ENCODE peak calls at places on chromosomes 13 and 19, in six cellular contexts. One of them, this sample, is unnamed.

GRCh38 chr19:32896516-32897214 is 27.1 kb upstream of the SLC7A9 start:
- DNase-seq in smooth muscle cell of the brain vasculature: no peak
- DNase-seq in tibial artery: no peak
- DNase-seq in heart right ventricle: no peak
- DNase-seq in iris pigment epithelial cell: peak
- DNase-seq in activated CD4-positive, alpha-beta T cell treated with anti-CD3 and anti-CD28 coated beads, Interleukin-2, amount 50 U/mL, for 24 hours: no peak
- DNase-seq in this sample: no peak

GRCh38 chr13:65943711-65944110 is 1286.4 kb downstream of the PCDH9 start:
- DNase-seq in smooth muscle cell of the brain vasculature: no peak
- DNase-seq in tibial artery: no peak
- DNase-seq in heart right ventricle: no peak
- DNase-seq in iris pigment epithelial cell: peak
- DNase-seq in activated CD4-positive, alpha-beta T cell treated with anti-CD3 and anti-CD28 coated beads, Interleukin-2, amount 50 U/mL, for 24 hours: no peak
- DNase-seq in this sample: no peak

GRCh38 chr19:46404039-46404883 is 9.1 kb downstream of the CCDC8 start:
- DNase-seq in smooth muscle cell of the brain vasculature: no peak
- DNase-seq in tibial artery: peak
- DNase-seq in heart right ventricle: peak
- DNase-seq in iris pigment epithelial cell: no peak
- DNase-seq in activated CD4-positive, alpha-beta T cell treated with anti-CD3 and anti-CD28 coated beads, Interleukin-2, amount 50 U/mL, for 24 hours: no peak
- DNase-seq in this sample: peak

GRCh38 chr19:41753936-41754529 is 1.3 kb upstream of the CEACAM6 start:
- DNase-seq in smooth muscle cell of the brain vasculature: no peak
- DNase-seq in tibial artery: peak
- DNase-seq in heart right ventricle: peak
- DNase-seq in iris pigment epithelial cell: peak
- DNase-seq in activated CD4-positive, alpha-beta T cell treated with anti-CD3 and anti-CD28 coated beads, Interleukin-2, amount 50 U/mL, for 24 hours: peak
- DNase-seq in this sample: no peak

GRCh38 chr19:39518458-39518857 is 3.5 kb downstream of the SELENOV start:
- DNase-seq in smooth muscle cell of the brain vasculature: no peak
- DNase-seq in tibial artery: no peak
- DNase-seq in heart right ventricle: no peak
- DNase-seq in iris pigment epithelial cell: no peak
- DNase-seq in activated CD4-positive, alpha-beta T cell treated with anti-CD3 and anti-CD28 coated beads, Interleukin-2, amount 50 U/mL, for 24 hours: no peak
- DNase-seq in this sample: no peak

GRCh38 chr13:98103942-98104880 is 38.7 kb upstream of the FARP1 start:
- DNase-seq in smooth muscle cell of the brain vasculature: no peak
- DNase-seq in tibial artery: no peak
- DNase-seq in heart right ventricle: no peak
- DNase-seq in iris pigment epithelial cell: no peak
- DNase-seq in activated CD4-positive, alpha-beta T cell treated with anti-CD3 and anti-CD28 coated beads, Interleukin-2, amount 50 U/mL, for 24 hours: no peak
- DNase-seq in this sample: no peak

GRCh38 chr13:59746291-59746962 is 417.3 kb downstream of the DIAPH3 start:
- DNase-seq in smooth muscle cell of the brain vasculature: no peak
- DNase-seq in tibial artery: no peak
- DNase-seq in heart right ventricle: no peak
- DNase-seq in iris pigment epithelial cell: peak
- DNase-seq in activated CD4-positive, alpha-beta T cell treated with anti-CD3 and anti-CD28 coated beads, Interleukin-2, amount 50 U/mL, for 24 hours: no peak
- DNase-seq in this sample: no peak

GRCh38 chr19:18203408-18203862 is 407 bp downstream of the RAB3A start:
- DNase-seq in smooth muscle cell of the brain vasculature: no peak
- DNase-seq in tibial artery: peak
- DNase-seq in heart right ventricle: peak
- DNase-seq in iris pigment epithelial cell: peak
- DNase-seq in activated CD4-positive, alpha-beta T cell treated with anti-CD3 and anti-CD28 coated beads, Interleukin-2, amount 50 U/mL, for 24 hours: no peak
- DNase-seq in this sample: peak

GRCh38 chr19:43625918-43626579 is 6.6 kb upstream of the ZNF428 start:
- DNase-seq in smooth muscle cell of the brain vasculature: no peak
- DNase-seq in tibial artery: no peak
- DNase-seq in heart right ventricle: no peak
- DNase-seq in iris pigment epithelial cell: no peak
- DNase-seq in activated CD4-positive, alpha-beta T cell treated with anti-CD3 and anti-CD28 coated beads, Interleukin-2, amount 50 U/mL, for 24 hours: no peak
- DNase-seq in this sample: peak

GRCh38 chr19:11191273-11191755 is 6.0 kb downstream of the KANK2 start:
- DNase-seq in smooth muscle cell of the brain vasculature: no peak
- DNase-seq in tibial artery: peak
- DNase-seq in heart right ventricle: peak
- DNase-seq in iris pigment epithelial cell: peak
- DNase-seq in activated CD4-positive, alpha-beta T cell treated with anti-CD3 and anti-CD28 coated beads, Interleukin-2, amount 50 U/mL, for 24 hours: no peak
- DNase-seq in this sample: no peak

GRCh38 chr13:41765813-41766212 is 195.1 kb downstream of the VWA8 start:
- DNase-seq in smooth muscle cell of the brain vasculature: no peak
- DNase-seq in tibial artery: no peak
- DNase-seq in heart right ventricle: no peak
- DNase-seq in iris pigment epithelial cell: peak
- DNase-seq in activated CD4-positive, alpha-beta T cell treated with anti-CD3 and anti-CD28 coated beads, Interleukin-2, amount 50 U/mL, for 24 hours: no peak
- DNase-seq in this sample: no peak

GRCh38 chr19:44640518-44640917 is 3.2 kb upstream of the PVR start:
- DNase-seq in smooth muscle cell of the brain vasculature: no peak
- DNase-seq in tibial artery: no peak
- DNase-seq in heart right ventricle: no peak
- DNase-seq in iris pigment epithelial cell: peak
- DNase-seq in activated CD4-positive, alpha-beta T cell treated with anti-CD3 and anti-CD28 coated beads, Interleukin-2, amount 50 U/mL, for 24 hours: no peak
- DNase-seq in this sample: no peak

GRCh38 chr19:49845433-49845832 is 5.5 kb upstream of the PTOV1 start:
- DNase-seq in smooth muscle cell of the brain vasculature: no peak
- DNase-seq in tibial artery: no peak
- DNase-seq in heart right ventricle: no peak
- DNase-seq in iris pigment epithelial cell: no peak
- DNase-seq in activated CD4-positive, alpha-beta T cell treated with anti-CD3 and anti-CD28 coated beads, Interleukin-2, amount 50 U/mL, for 24 hours: no peak
- DNase-seq in this sample: no peak

GRCh38 chr13:48412881-48413351 is at the start of gene LPAR6:
- DNase-seq in smooth muscle cell of the brain vasculature: peak
- DNase-seq in tibial artery: no peak
- DNase-seq in heart right ventricle: peak
- DNase-seq in iris pigment epithelial cell: peak
- DNase-seq in activated CD4-positive, alpha-beta T cell treated with anti-CD3 and anti-CD28 coated beads, Interleukin-2, amount 50 U/mL, for 24 hours: no peak
- DNase-seq in this sample: no peak

GRCh38 chr13:37777676-37778075 is 91.9 kb downstream of the TRPC4 start:
- DNase-seq in smooth muscle cell of the brain vasculature: no peak
- DNase-seq in tibial artery: no peak
- DNase-seq in heart right ventricle: no peak
- DNase-seq in iris pigment epithelial cell: no peak
- DNase-seq in activated CD4-positive, alpha-beta T cell treated with anti-CD3 and anti-CD28 coated beads, Interleukin-2, amount 50 U/mL, for 24 hours: no peak
- DNase-seq in this sample: no peak

GRCh38 chr19:3366104-3366760 is at the start of gene NFIC:
- DNase-seq in smooth muscle cell of the brain vasculature: no peak
- DNase-seq in tibial artery: peak
- DNase-seq in heart right ventricle: peak
- DNase-seq in iris pigment epithelial cell: peak
- DNase-seq in activated CD4-positive, alpha-beta T cell treated with anti-CD3 and anti-CD28 coated beads, Interleukin-2, amount 50 U/mL, for 24 hours: no peak
- DNase-seq in this sample: peak

GRCh38 chr13:109642358-109642757 is 144.0 kb downstream of the IRS2 start:
- DNase-seq in smooth muscle cell of the brain vasculature: no peak
- DNase-seq in tibial artery: no peak
- DNase-seq in heart right ventricle: no peak
- DNase-seq in iris pigment epithelial cell: no peak
- DNase-seq in activated CD4-positive, alpha-beta T cell treated with anti-CD3 and anti-CD28 coated beads, Interleukin-2, amount 50 U/mL, for 24 hours: no peak
- DNase-seq in this sample: no peak

GRCh38 chr19:56834564-56835375 is 5.8 kb downstream of the PEG3 start:
- DNase-seq in smooth muscle cell of the brain vasculature: no peak
- DNase-seq in tibial artery: no peak
- DNase-seq in heart right ventricle: no peak
- DNase-seq in iris pigment epithelial cell: no peak
- DNase-seq in activated CD4-positive, alpha-beta T cell treated with anti-CD3 and anti-CD28 coated beads, Interleukin-2, amount 50 U/mL, for 24 hours: no peak
- DNase-seq in this sample: no peak

GRCh38 chr13:57438072-57438471 is 193.5 kb upstream of the PCDH17 start:
- DNase-seq in smooth muscle cell of the brain vasculature: no peak
- DNase-seq in tibial artery: no peak
- DNase-seq in heart right ventricle: no peak
- DNase-seq in iris pigment epithelial cell: no peak
- DNase-seq in activated CD4-positive, alpha-beta T cell treated with anti-CD3 and anti-CD28 coated beads, Interleukin-2, amount 50 U/mL, for 24 hours: no peak
- DNase-seq in this sample: no peak

GRCh38 chr13:24153979-24154378 is 6.5 kb upstream of the SPATA13 start:
- DNase-seq in smooth muscle cell of the brain vasculature: no peak
- DNase-seq in tibial artery: no peak
- DNase-seq in heart right ventricle: no peak
- DNase-seq in iris pigment epithelial cell: no peak
- DNase-seq in activated CD4-positive, alpha-beta T cell treated with anti-CD3 and anti-CD28 coated beads, Interleukin-2, amount 50 U/mL, for 24 hours: no peak
- DNase-seq in this sample: no peak

GRCh38 chr13:43469791-43470190 is 317.0 kb downstream of the ENOX1 start:
- DNase-seq in smooth muscle cell of the brain vasculature: peak
- DNase-seq in tibial artery: no peak
- DNase-seq in heart right ventricle: no peak
- DNase-seq in iris pigment epithelial cell: peak
- DNase-seq in activated CD4-positive, alpha-beta T cell treated with anti-CD3 and anti-CD28 coated beads, Interleukin-2, amount 50 U/mL, for 24 hours: no peak
- DNase-seq in this sample: no peak

GRCh38 chr19:48844472-48844871 is 8.2 kb upstream of the HSD17B14 start:
- DNase-seq in smooth muscle cell of the brain vasculature: no peak
- DNase-seq in tibial artery: no peak
- DNase-seq in heart right ventricle: no peak
- DNase-seq in iris pigment epithelial cell: peak
- DNase-seq in activated CD4-positive, alpha-beta T cell treated with anti-CD3 and anti-CD28 coated beads, Interleukin-2, amount 50 U/mL, for 24 hours: no peak
- DNase-seq in this sample: no peak

GRCh38 chr19:49679832-49680472 is 2.9 kb downstream of the PRMT1 start:
- DNase-seq in smooth muscle cell of the brain vasculature: no peak
- DNase-seq in tibial artery: no peak
- DNase-seq in heart right ventricle: no peak
- DNase-seq in iris pigment epithelial cell: no peak
- DNase-seq in activated CD4-positive, alpha-beta T cell treated with anti-CD3 and anti-CD28 coated beads, Interleukin-2, amount 50 U/mL, for 24 hours: no peak
- DNase-seq in this sample: peak

GRCh38 chr19:51079486-51080110 is 3.1 kb downstream of the KLK14 start:
- DNase-seq in smooth muscle cell of the brain vasculature: no peak
- DNase-seq in tibial artery: no peak
- DNase-seq in heart right ventricle: peak
- DNase-seq in iris pigment epithelial cell: no peak
- DNase-seq in activated CD4-positive, alpha-beta T cell treated with anti-CD3 and anti-CD28 coated beads, Interleukin-2, amount 50 U/mL, for 24 hours: no peak
- DNase-seq in this sample: peak

GRCh38 chr13:112124100-112124499 is 57.2 kb downstream of the SOX1 start:
- DNase-seq in smooth muscle cell of the brain vasculature: no peak
- DNase-seq in tibial artery: no peak
- DNase-seq in heart right ventricle: no peak
- DNase-seq in iris pigment epithelial cell: no peak
- DNase-seq in activated CD4-positive, alpha-beta T cell treated with anti-CD3 and anti-CD28 coated beads, Interleukin-2, amount 50 U/mL, for 24 hours: no peak
- DNase-seq in this sample: no peak

GRCh38 chr19:34209726-34210125 is 37.4 kb downstream of the LSM14A start:
- DNase-seq in smooth muscle cell of the brain vasculature: no peak
- DNase-seq in tibial artery: no peak
- DNase-seq in heart right ventricle: no peak
- DNase-seq in iris pigment epithelial cell: no peak
- DNase-seq in activated CD4-positive, alpha-beta T cell treated with anti-CD3 and anti-CD28 coated beads, Interleukin-2, amount 50 U/mL, for 24 hours: no peak
- DNase-seq in this sample: no peak

GRCh38 chr13:72255908-72256307 is 388.9 kb upstream of the DACH1 start:
- DNase-seq in smooth muscle cell of the brain vasculature: no peak
- DNase-seq in tibial artery: no peak
- DNase-seq in heart right ventricle: no peak
- DNase-seq in iris pigment epithelial cell: peak
- DNase-seq in activated CD4-positive, alpha-beta T cell treated with anti-CD3 and anti-CD28 coated beads, Interleukin-2, amount 50 U/mL, for 24 hours: no peak
- DNase-seq in this sample: no peak

GRCh38 chr13:44738463-44738862 is 162.3 kb upstream of the TSC22D1 start:
- DNase-seq in smooth muscle cell of the brain vasculature: no peak
- DNase-seq in tibial artery: no peak
- DNase-seq in heart right ventricle: no peak
- DNase-seq in iris pigment epithelial cell: no peak
- DNase-seq in activated CD4-positive, alpha-beta T cell treated with anti-CD3 and anti-CD28 coated beads, Interleukin-2, amount 50 U/mL, for 24 hours: no peak
- DNase-seq in this sample: no peak

This sample was measured in sciatic nerve.